ENCODE peak calls at places on chromosome 10, in five cellular contexts. One of them, this sample, is unnamed.

GRCh38 chr10:326350-326749 is 191.1 kb downstream of the ZMYND11 start:
- DNase-seq in IMR-90: no peak
- DNase-seq in tibial nerve: no peak
- DNase-seq in uterus: no peak
- DNase-seq in right lobe of liver: no peak
- DNase-seq in this sample: no peak

GRCh38 chr10:88889559-88890337 is 9.7 kb downstream of the STAMBPL1 start:
- DNase-seq in uterus: no peak
- DNase-seq in IMR-90: no peak
- DNase-seq in tibial nerve: no peak
- DNase-seq in right lobe of liver: no peak
- DNase-seq in this sample: no peak

GRCh38 chr10:33073641-33074410 is 115.8 kb upstream of the ITGB1 start:
- DNase-seq in right lobe of liver: no peak
- DNase-seq in IMR-90: no peak
- DNase-seq in tibial nerve: no peak
- DNase-seq in uterus: peak
- DNase-seq in this sample: no peak

GRCh38 chr10:69043931-69044531 is 43.9 kb upstream of the SRGN start:
- DNase-seq in IMR-90: no peak
- DNase-seq in uterus: no peak
- DNase-seq in tibial nerve: no peak
- DNase-seq in right lobe of liver: no peak
- DNase-seq in this sample: no peak

GRCh38 chr10:134205-134742 is 981 bp upstream of the ZMYND11 start:
- DNase-seq in right lobe of liver: no peak
- DNase-seq in tibial nerve: no peak
- DNase-seq in IMR-90: peak
- DNase-seq in uterus: no peak
- DNase-seq in this sample: no peak

GRCh38 chr10:63593576-63593975 is 72.4 kb downstream of the REEP3 start:
- DNase-seq in uterus: peak
- DNase-seq in tibial nerve: no peak
- DNase-seq in right lobe of liver: no peak
- DNase-seq in IMR-90: peak
- DNase-seq in this sample: no peak

GRCh38 chr10:108132303-108132702 is 967.8 kb upstream of the SORCS1 start:
- DNase-seq in IMR-90: no peak
- DNase-seq in right lobe of liver: no peak
- DNase-seq in uterus: no peak
- DNase-seq in tibial nerve: no peak
- DNase-seq in this sample: no peak

GRCh38 chr10:71292624-71293445 is 26.2 kb upstream of the SLC29A3 start:
- DNase-seq in right lobe of liver: peak
- DNase-seq in tibial nerve: no peak
- DNase-seq in IMR-90: no peak
- DNase-seq in uterus: no peak
- DNase-seq in this sample: no peak

GRCh38 chr10:102702742-102703141 is 11.5 kb downstream of the ARL3 start:
- DNase-seq in tibial nerve: no peak
- DNase-seq in uterus: no peak
- DNase-seq in right lobe of liver: no peak
- DNase-seq in IMR-90: peak
- DNase-seq in this sample: no peak

GRCh38 chr10:71461917-71462641 is 65.4 kb downstream of the CDH23 start:
- DNase-seq in IMR-90: no peak
- DNase-seq in uterus: no peak
- DNase-seq in tibial nerve: no peak
- DNase-seq in right lobe of liver: peak
- DNase-seq in this sample: no peak

DNA sequence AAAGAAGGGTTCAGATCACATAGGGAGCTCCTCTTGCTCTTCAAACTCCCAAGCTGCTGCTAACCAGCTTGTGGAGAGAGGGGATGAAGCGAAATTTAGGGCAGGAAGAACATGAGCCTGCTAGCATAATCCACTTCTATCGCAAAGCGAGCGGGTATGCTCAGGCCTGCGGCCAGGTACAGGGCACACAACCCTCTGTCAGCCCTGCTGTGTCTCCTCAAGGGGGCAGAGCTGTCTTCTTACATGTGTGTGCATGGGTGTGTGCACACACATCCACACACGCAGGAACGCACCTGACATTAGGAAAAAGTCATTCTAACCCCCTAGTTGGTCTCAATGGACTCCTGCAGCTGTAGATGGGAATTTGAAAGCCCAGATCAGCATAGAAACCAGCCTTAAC is 80.2 kb downstream of the PPP1R3C start:
- DNase-seq in IMR-90: peak
- DNase-seq in uterus: no peak
- DNase-seq in tibial nerve: no peak
- DNase-seq in right lobe of liver: peak
- DNase-seq in this sample: peak
- TF ChIP-seq CTCF in IMR-90: peak
- TF ChIP-seq CTCF in uterus: peak
- TF ChIP-seq CTCF in tibial nerve: no peak
- TF ChIP-seq CTCF in right lobe of liver: peak
- TF ChIP-seq CTCF in this sample: peak

DNA sequence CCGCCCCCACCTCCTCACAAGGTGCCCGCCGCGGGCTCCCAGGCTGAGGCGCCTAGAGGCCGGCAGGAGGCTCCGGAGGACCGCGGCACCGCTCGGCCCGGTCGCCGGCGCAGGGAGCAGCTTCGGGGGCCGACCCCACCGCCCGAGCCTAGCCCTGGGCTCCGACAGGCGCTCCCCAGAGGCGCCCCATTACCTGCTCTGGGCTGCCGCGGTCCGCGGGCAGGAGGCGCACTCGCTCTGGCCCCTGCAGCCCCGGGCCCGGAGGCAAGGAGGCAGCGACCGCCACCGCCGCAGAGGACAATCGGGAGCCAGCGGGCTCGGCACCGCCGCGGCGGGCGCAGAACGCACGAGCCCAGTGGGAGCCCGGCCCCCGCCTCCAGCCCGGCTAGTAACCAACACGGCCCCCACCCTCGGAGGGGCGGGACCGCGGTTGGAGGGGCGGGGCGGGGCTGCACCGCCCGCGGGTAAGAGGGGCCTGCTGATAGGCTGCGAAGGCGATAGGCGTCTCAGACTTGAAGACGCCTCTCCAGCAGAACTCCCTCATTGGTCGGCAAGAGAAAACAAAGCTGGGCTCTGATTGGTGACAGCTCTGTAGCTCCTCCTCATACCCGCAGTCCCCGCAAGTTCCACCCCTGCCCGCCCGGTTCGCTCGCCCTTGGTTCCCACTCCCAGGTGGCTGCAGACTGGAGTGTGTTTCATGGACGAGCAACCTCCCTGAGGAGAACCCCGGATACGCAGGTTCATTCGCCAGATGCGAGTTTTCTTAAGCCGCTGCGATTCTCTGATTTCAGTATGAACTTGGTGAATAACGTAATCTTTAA is at the start of gene MPP7:
- DNase-seq in right lobe of liver: peak
- DNase-seq in uterus: peak
- DNase-seq in IMR-90: peak
- DNase-seq in tibial nerve: peak
- DNase-seq in this sample: peak
- TF ChIP-seq POLR2A in right lobe of liver: no peak
- TF ChIP-seq POLR2A in uterus: no peak
- TF ChIP-seq POLR2A in IMR-90: no peak
- TF ChIP-seq POLR2A in tibial nerve: no peak
- TF ChIP-seq POLR2A in this sample: peak

GRCh38 chr10:79247373-79248137 is 99.7 kb upstream of the PPIF start:
- DNase-seq in IMR-90: no peak
- DNase-seq in uterus: no peak
- DNase-seq in tibial nerve: no peak
- DNase-seq in right lobe of liver: no peak
- DNase-seq in this sample: no peak

GRCh38 chr10:79246606-79247275 is 100.5 kb upstream of the PPIF start:
- DNase-seq in IMR-90: no peak
- DNase-seq in tibial nerve: peak
- DNase-seq in right lobe of liver: peak
- DNase-seq in uterus: peak
- DNase-seq in this sample: peak

GRCh38 chr10:79245539-79246208 is 101.6 kb upstream of the PPIF start:
- DNase-seq in IMR-90: no peak
- DNase-seq in uterus: no peak
- DNase-seq in right lobe of liver: no peak
- DNase-seq in tibial nerve: no peak
- DNase-seq in this sample: no peak

GRCh38 chr10:79244841-79245504 is 102.3 kb upstream of the PPIF start:
- DNase-seq in right lobe of liver: no peak
- DNase-seq in tibial nerve: no peak
- DNase-seq in uterus: no peak
- DNase-seq in IMR-90: no peak
- DNase-seq in this sample: no peak

GRCh38 chr10:79246209-79246581 is 101.1 kb upstream of the PPIF start:
- DNase-seq in right lobe of liver: peak
- DNase-seq in uterus: peak
- DNase-seq in tibial nerve: no peak
- DNase-seq in IMR-90: no peak
- DNase-seq in this sample: no peak
- H3K4me3 ChIP-seq in right lobe of liver: no peak
- H3K4me3 ChIP-seq in uterus: no peak
- H3K4me3 ChIP-seq in tibial nerve: no peak
- H3K4me3 ChIP-seq in IMR-90: no peak
- H3K4me3 ChIP-seq in this sample: no peak

GRCh38 chr10:47438857-47439474 is 44.9 kb downstream of the ANXA8 start:
- DNase-seq in IMR-90: peak
- DNase-seq in right lobe of liver: no peak
- DNase-seq in tibial nerve: no peak
- DNase-seq in uterus: no peak
- DNase-seq in this sample: no peak
- TF ChIP-seq CTCF in IMR-90: peak
- TF ChIP-seq CTCF in right lobe of liver: peak
- TF ChIP-seq CTCF in tibial nerve: no peak
- TF ChIP-seq CTCF in uterus: no peak
- TF ChIP-seq CTCF in this sample: peak

DNA sequence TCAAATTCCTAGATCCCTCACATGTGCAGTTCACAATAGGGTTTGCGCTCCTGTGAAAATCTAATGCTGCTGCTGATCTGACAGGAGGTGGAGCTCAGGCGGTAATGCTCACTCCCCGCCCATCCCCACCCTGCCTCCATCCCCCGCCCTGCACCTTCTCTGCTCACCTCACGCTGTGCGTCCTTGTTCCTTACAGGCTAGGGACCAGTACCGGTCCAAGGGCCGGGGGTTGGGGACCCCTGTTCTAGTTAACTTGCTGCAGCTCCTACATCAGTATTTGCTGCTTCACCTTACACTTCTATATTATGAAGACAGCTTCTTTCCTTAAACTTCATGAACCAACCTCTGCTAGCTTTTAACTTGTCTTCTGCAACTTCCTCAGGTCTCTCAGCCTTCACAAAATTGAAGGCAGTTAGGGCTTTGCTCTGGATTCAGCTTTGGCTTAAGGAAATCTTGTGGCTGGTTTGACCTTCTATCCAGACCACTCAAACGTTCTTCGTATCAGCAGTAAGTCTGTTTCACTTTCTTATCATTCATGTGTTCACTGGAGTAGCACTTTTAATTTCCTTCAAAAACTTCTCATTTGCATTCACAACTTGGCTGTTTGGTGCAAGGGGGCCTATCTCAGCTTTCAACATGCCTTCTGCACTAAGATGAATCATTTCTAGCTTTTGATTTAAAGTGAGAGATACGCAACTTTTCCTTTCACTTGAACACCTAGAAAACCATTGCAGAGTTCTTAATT is 1.7 kb upstream of the TNKS2 start:
- DNase-seq in uterus: peak
- DNase-seq in right lobe of liver: peak
- DNase-seq in tibial nerve: no peak
- DNase-seq in IMR-90: no peak
- DNase-seq in this sample: peak
- TF ChIP-seq POLR2A in uterus: no peak
- TF ChIP-seq POLR2A in right lobe of liver: no peak
- TF ChIP-seq POLR2A in tibial nerve: no peak
- TF ChIP-seq POLR2A in IMR-90: no peak
- TF ChIP-seq POLR2A in this sample: no peak

GRCh38 chr10:11743461-11744338 is 1.5 kb downstream of the ECHDC3 start:
- DNase-seq in tibial nerve: no peak
- DNase-seq in IMR-90: no peak
- DNase-seq in uterus: no peak
- DNase-seq in right lobe of liver: no peak
- DNase-seq in this sample: no peak
- H3K4me3 ChIP-seq in tibial nerve: no peak
- H3K4me3 ChIP-seq in IMR-90: no peak
- H3K4me3 ChIP-seq in uterus: no peak
- H3K4me3 ChIP-seq in right lobe of liver: peak
- H3K4me3 ChIP-seq in this sample: peak

DNA sequence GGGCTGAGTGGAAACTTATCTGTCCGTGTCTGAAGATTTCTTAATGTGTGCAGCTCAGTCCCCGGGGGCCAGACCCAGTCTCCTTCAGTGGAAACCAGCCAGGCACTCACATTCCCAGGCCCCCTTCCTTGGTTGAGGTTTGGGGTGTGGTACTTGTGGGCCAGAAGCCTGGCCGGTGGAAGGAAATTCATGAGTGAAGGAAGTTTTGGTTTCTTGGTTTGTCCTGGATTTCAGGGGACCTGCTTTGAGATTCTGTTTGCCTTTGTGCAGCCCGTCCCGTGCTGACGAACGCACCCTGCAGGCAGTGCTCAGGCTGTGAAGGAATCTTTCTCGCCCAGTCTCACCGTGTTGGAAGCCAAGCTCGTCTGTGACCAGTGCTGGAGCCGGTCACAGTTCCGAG is 2.9 kb downstream of the INPP5A start:
- DNase-seq in right lobe of liver: no peak
- DNase-seq in uterus: peak
- DNase-seq in IMR-90: peak
- DNase-seq in tibial nerve: no peak
- DNase-seq in this sample: peak
- TF ChIP-seq CTCF in right lobe of liver: no peak
- TF ChIP-seq CTCF in uterus: peak
- TF ChIP-seq CTCF in IMR-90: peak
- TF ChIP-seq CTCF in tibial nerve: no peak
- TF ChIP-seq CTCF in this sample: peak

GRCh38 chr10:92756233-92757065 is 66.7 kb downstream of the HHEX start:
- DNase-seq in right lobe of liver: no peak
- DNase-seq in uterus: no peak
- DNase-seq in IMR-90: peak
- DNase-seq in tibial nerve: no peak
- DNase-seq in this sample: peak
- TF ChIP-seq POLR2A in right lobe of liver: no peak
- TF ChIP-seq POLR2A in uterus: no peak
- TF ChIP-seq POLR2A in IMR-90: no peak
- TF ChIP-seq POLR2A in tibial nerve: no peak
- TF ChIP-seq POLR2A in this sample: no peak

GRCh38 chr10:43843331-43844101 is 194.8 kb upstream of the ZNF32 start:
- DNase-seq in tibial nerve: peak
- DNase-seq in IMR-90: peak
- DNase-seq in right lobe of liver: no peak
- DNase-seq in uterus: peak
- DNase-seq in this sample: no peak

GRCh38 chr10:43846968-43847367 is 198.3 kb upstream of the ZNF32 start:
- DNase-seq in tibial nerve: no peak
- DNase-seq in uterus: no peak
- DNase-seq in IMR-90: no peak
- DNase-seq in right lobe of liver: no peak
- DNase-seq in this sample: no peak

GRCh38 chr10:43845121-43845520 is 196.4 kb upstream of the ZNF32 start:
- DNase-seq in uterus: no peak
- DNase-seq in tibial nerve: no peak
- DNase-seq in right lobe of liver: no peak
- DNase-seq in IMR-90: no peak
- DNase-seq in this sample: no peak

GRCh38 chr10:43844236-43844635 is 195.6 kb upstream of the ZNF32 start:
- DNase-seq in tibial nerve: no peak
- DNase-seq in IMR-90: no peak
- DNase-seq in right lobe of liver: no peak
- DNase-seq in uterus: no peak
- DNase-seq in this sample: no peak

GRCh38 chr10:43846187-43846680 is 197.6 kb upstream of the ZNF32 start:
- DNase-seq in IMR-90: peak
- DNase-seq in right lobe of liver: no peak
- DNase-seq in tibial nerve: no peak
- DNase-seq in uterus: peak
- DNase-seq in this sample: peak
- H3K4me3 ChIP-seq in IMR-90: no peak
- H3K4me3 ChIP-seq in right lobe of liver: no peak
- H3K4me3 ChIP-seq in tibial nerve: no peak
- H3K4me3 ChIP-seq in uterus: no peak
- H3K4me3 ChIP-seq in this sample: no peak

This sample was measured in heart left ventricle.